ENCODE peak calls at places on chromosome X, in nine cellular contexts. One of them, this sample, is unnamed.

GRCh38 chrX:120585702-120586101 is 18.2 kb upstream of the MCTS1 start:
- DNase-seq in ovary: no peak
- DNase-seq in endodermal cell: no peak
- DNase-seq in left cardiac atrium: no peak
- DNase-seq in tibial nerve: no peak
- DNase-seq in activated naive CD8-positive, alpha-beta T cell treated with anti-CD3 and anti-CD28 coated beads, Interleukin-2, amount 50 U/mL, for 24 hours: no peak
- DNase-seq in stimulated activated CD8-positive, alpha-beta memory T cell treated with anti-CD3 and anti-CD28 coated beads, Interleukin-7, amount 100 ng/mL, for 24 hours: no peak
- DNase-seq in Panc1: no peak
- DNase-seq in EL: no peak
- DNase-seq in this sample: no peak

GRCh38 chrX:113747274-113747973 is 836.5 kb upstream of the HTR2C start:
- DNase-seq in activated naive CD8-positive, alpha-beta T cell treated with anti-CD3 and anti-CD28 coated beads, Interleukin-2, amount 50 U/mL, for 24 hours: no peak
- DNase-seq in Panc1: no peak
- DNase-seq in stimulated activated CD8-positive, alpha-beta memory T cell treated with anti-CD3 and anti-CD28 coated beads, Interleukin-7, amount 100 ng/mL, for 24 hours: no peak
- DNase-seq in tibial nerve: no peak
- DNase-seq in ovary: no peak
- DNase-seq in left cardiac atrium: no peak
- DNase-seq in EL: no peak
- DNase-seq in endodermal cell: no peak
- DNase-seq in this sample: no peak

GRCh38 chrX:133542476-133542875 is 127.2 kb upstream of the GPC4 start:
- DNase-seq in ovary: peak
- DNase-seq in Panc1: no peak
- DNase-seq in left cardiac atrium: no peak
- DNase-seq in stimulated activated CD8-positive, alpha-beta memory T cell treated with anti-CD3 and anti-CD28 coated beads, Interleukin-7, amount 100 ng/mL, for 24 hours: no peak
- DNase-seq in endodermal cell: no peak
- DNase-seq in activated naive CD8-positive, alpha-beta T cell treated with anti-CD3 and anti-CD28 coated beads, Interleukin-2, amount 50 U/mL, for 24 hours: no peak
- DNase-seq in EL: no peak
- DNase-seq in tibial nerve: no peak
- DNase-seq in this sample: no peak

GRCh38 chrX:72100824-72101351 is 30.8 kb downstream of the RTL5 start:
- DNase-seq in ovary: no peak
- DNase-seq in EL: no peak
- DNase-seq in tibial nerve: no peak
- DNase-seq in stimulated activated CD8-positive, alpha-beta memory T cell treated with anti-CD3 and anti-CD28 coated beads, Interleukin-7, amount 100 ng/mL, for 24 hours: peak
- DNase-seq in activated naive CD8-positive, alpha-beta T cell treated with anti-CD3 and anti-CD28 coated beads, Interleukin-2, amount 50 U/mL, for 24 hours: peak
- DNase-seq in Panc1: no peak
- DNase-seq in left cardiac atrium: peak
- DNase-seq in endodermal cell: no peak
- DNase-seq in this sample: no peak

GRCh38 chrX:47190445-47191269 is 3.0 kb upstream of the UBA1 start:
- DNase-seq in Panc1: peak
- DNase-seq in ovary: peak
- DNase-seq in left cardiac atrium: peak
- DNase-seq in activated naive CD8-positive, alpha-beta T cell treated with anti-CD3 and anti-CD28 coated beads, Interleukin-2, amount 50 U/mL, for 24 hours: peak
- DNase-seq in tibial nerve: peak
- DNase-seq in EL: peak
- DNase-seq in stimulated activated CD8-positive, alpha-beta memory T cell treated with anti-CD3 and anti-CD28 coated beads, Interleukin-7, amount 100 ng/mL, for 24 hours: peak
- DNase-seq in endodermal cell: peak
- DNase-seq in this sample: peak

GRCh38 chrX:124018031-124018430 is 56.5 kb downstream of the STAG2 start:
- DNase-seq in tibial nerve: no peak
- DNase-seq in Panc1: no peak
- DNase-seq in left cardiac atrium: no peak
- DNase-seq in EL: no peak
- DNase-seq in ovary: no peak
- DNase-seq in activated naive CD8-positive, alpha-beta T cell treated with anti-CD3 and anti-CD28 coated beads, Interleukin-2, amount 50 U/mL, for 24 hours: no peak
- DNase-seq in endodermal cell: no peak
- DNase-seq in stimulated activated CD8-positive, alpha-beta memory T cell treated with anti-CD3 and anti-CD28 coated beads, Interleukin-7, amount 100 ng/mL, for 24 hours: no peak
- DNase-seq in this sample: no peak

GRCh38 chrX:65607070-65607742 is 60.2 kb upstream of the MSN start:
- DNase-seq in endodermal cell: no peak
- DNase-seq in stimulated activated CD8-positive, alpha-beta memory T cell treated with anti-CD3 and anti-CD28 coated beads, Interleukin-7, amount 100 ng/mL, for 24 hours: no peak
- DNase-seq in Panc1: no peak
- DNase-seq in ovary: no peak
- DNase-seq in activated naive CD8-positive, alpha-beta T cell treated with anti-CD3 and anti-CD28 coated beads, Interleukin-2, amount 50 U/mL, for 24 hours: no peak
- DNase-seq in tibial nerve: no peak
- DNase-seq in EL: peak
- DNase-seq in left cardiac atrium: no peak
- DNase-seq in this sample: no peak

GRCh38 chrX:148135738-148136137 is 154.6 kb downstream of the FMR1NB start:
- DNase-seq in left cardiac atrium: no peak
- DNase-seq in endodermal cell: no peak
- DNase-seq in stimulated activated CD8-positive, alpha-beta memory T cell treated with anti-CD3 and anti-CD28 coated beads, Interleukin-7, amount 100 ng/mL, for 24 hours: no peak
- DNase-seq in EL: no peak
- DNase-seq in tibial nerve: no peak
- DNase-seq in ovary: no peak
- DNase-seq in Panc1: no peak
- DNase-seq in activated naive CD8-positive, alpha-beta T cell treated with anti-CD3 and anti-CD28 coated beads, Interleukin-2, amount 50 U/mL, for 24 hours: no peak
- DNase-seq in this sample: no peak